ENCODE peak calls at places on chromosomes 1 and 21, in six cellular contexts. E, N, H, A, R and I are unnamed samples.

GRCh38 chr1:42779725-42780124 is 5.1 kb upstream of the TMEM269 start:
- DNase-seq in E (no peak), N (no peak), H (no peak), A (no peak), R (no peak), I (no peak)

GRCh38 chr1:218344814-218345672 is at the start of gene TGFB2:
- DNase-seq in E (peak; percentile 34), N (peak; percentile 89), H (no peak), A (peak; percentile 59), R (peak; percentile 68), I (peak; percentile 85)

GRCh38 chr21:37386151-37386550 is 19.6 kb downstream of the DYRK1A start:
- DNase-seq in E (no peak), N (no peak), H (no peak), A (no peak), R (no peak), I (no peak)

GRCh38 chr1:165631403-165632151 is 543 bp downstream of the MGST3 start:
- DNase-seq in E (peak; percentile 75), N (peak; percentile 95), H (peak; percentile 38), A (peak; percentile 54), R (peak; percentile 78), I (peak; percentile 89)

GRCh38 chr21:35593000-35593502 is 467.3 kb downstream of the SETD4 start:
- DNase-seq in E (no peak), N (peak; percentile 41), H (no peak), A (no peak), R (peak; percentile 22), I (peak; percentile 70)

GRCh38 chr1:190138266-190138665 is 339.4 kb downstream of the BRINP3 start:
- DNase-seq in E (no peak), N (no peak), H (no peak), A (no peak), R (no peak), I (peak; percentile 24)

GRCh38 chr1:156498447-156499193 is 2.0 kb downstream of the MEF2D start:
- DNase-seq in E (no peak), N (peak; percentile 87), H (no peak), A (no peak), R (peak; percentile 55), I (peak; percentile 72)

GRCh38 chr1:3780901-3781300 is 8.4 kb downstream of the SMIM1 start:
- DNase-seq in E (no peak), N (no peak), H (no peak), A (peak; percentile 21), R (no peak), I (no peak)

GRCh38 chr1:59452026-59452425 is 155.1 kb downstream of the FGGY start:
- DNase-seq in E (no peak), N (no peak), H (no peak), A (no peak), R (peak; percentile 13), I (no peak)

GRCh38 chr1:19388980-19389379 is 76.9 kb downstream of the SLC66A1 start:
- DNase-seq in E (no peak), N (no peak), H (no peak), A (no peak), R (no peak), I (no peak)

GRCh38 chr1:192763243-192763642 is 45.6 kb upstream of the RGS2 start:
- DNase-seq in E (no peak), N (peak; percentile 29), H (no peak), A (no peak), R (no peak), I (peak; percentile 58)

GRCh38 chr1:229370601-229371021 is 27.8 kb upstream of the CCSAP start:
- DNase-seq in E (no peak), N (no peak), H (no peak), A (no peak), R (no peak), I (no peak)

GRCh38 chr1:154866995-154867795 is 2.9 kb downstream of the KCNN3 start:
- DNase-seq in E (peak; percentile 55), N (peak; percentile 93), H (no peak), A (peak; percentile 53), R (peak; percentile 69), I (peak; percentile 85)

GRCh38 chr1:212529211-212529731 is 79.3 kb upstream of the ATF3 start:
- DNase-seq in E (no peak), N (no peak), H (no peak), A (no peak), R (no peak), I (peak; percentile 61)

GRCh38 chr1:116762781-116763115 is 8.5 kb downstream of the CD2 start:
- DNase-seq in E (no peak), N (no peak), H (no peak), A (no peak), R (no peak), I (no peak)

GRCh38 chr1:204361781-204362180 is 2.1 kb upstream of the PLEKHA6 start:
- DNase-seq in E (no peak), N (no peak), H (no peak), A (no peak), R (no peak), I (no peak)

GRCh38 chr1:208238710-208239517 is 5.3 kb downstream of the PLXNA2 start:
- DNase-seq in E (no peak), N (peak; percentile 76), H (no peak), A (peak; percentile 77), R (peak; percentile 87), I (peak; percentile 57)
- H2BK120ac ChIP-seq in E (no peak overlapping the region), N (no peak overlapping the region), H (no peak overlapping the region), A (no peak overlapping the region), R (peak overlapping the region; percentile 8), I (peak overlapping the region; percentile 39)

GRCh38 chr1:56534252-56534651 is 45.1 kb downstream of the PLPP3 start:
- DNase-seq in E (no peak), N (no peak), H (no peak), A (no peak), R (no peak), I (no peak)

GRCh38 chr1:56533621-56534020 is 45.7 kb downstream of the PLPP3 start:
- DNase-seq in E (no peak), N (no peak), H (no peak), A (no peak), R (no peak), I (no peak)

GRCh38 chr1:56535949-56536348 is 43.4 kb downstream of the PLPP3 start:
- DNase-seq in E (no peak), N (no peak), H (no peak), A (no peak), R (no peak), I (no peak)

GRCh38 chr1:56533197-56533596 is 46.2 kb downstream of the PLPP3 start:
- DNase-seq in E (no peak), N (no peak), H (no peak), A (no peak), R (no peak), I (no peak)

DNA sequence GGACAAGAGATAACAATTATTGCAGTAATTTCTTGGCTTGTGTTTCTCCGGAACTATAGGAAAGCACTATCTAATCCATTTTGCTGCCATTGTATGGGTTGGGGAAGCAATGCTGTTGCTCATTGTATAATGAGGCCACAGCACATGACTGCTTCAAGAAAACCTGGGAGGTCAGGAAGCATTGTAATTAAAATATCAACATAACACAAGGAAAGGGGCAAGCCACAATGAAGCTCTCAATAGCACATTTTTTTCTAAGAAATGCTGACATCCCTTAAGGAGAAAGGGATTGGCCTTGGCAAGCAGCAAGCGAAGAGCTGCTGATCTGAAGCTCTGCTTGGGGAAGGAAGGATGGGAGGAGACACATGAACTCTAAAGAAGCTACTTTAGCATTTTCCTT is 44.0 kb downstream of the PLPP3 start:
- DNase-seq in E (no peak), N (no peak), H (no peak), A (peak; percentile 75), R (peak; percentile 57), I (no peak)
- H2BK120ac ChIP-seq in E (no peak overlapping the region), N (no peak overlapping the region), H (no peak overlapping the region), A (no peak overlapping the region), R (no peak overlapping the region), I (no peak overlapping the region)

DNA sequence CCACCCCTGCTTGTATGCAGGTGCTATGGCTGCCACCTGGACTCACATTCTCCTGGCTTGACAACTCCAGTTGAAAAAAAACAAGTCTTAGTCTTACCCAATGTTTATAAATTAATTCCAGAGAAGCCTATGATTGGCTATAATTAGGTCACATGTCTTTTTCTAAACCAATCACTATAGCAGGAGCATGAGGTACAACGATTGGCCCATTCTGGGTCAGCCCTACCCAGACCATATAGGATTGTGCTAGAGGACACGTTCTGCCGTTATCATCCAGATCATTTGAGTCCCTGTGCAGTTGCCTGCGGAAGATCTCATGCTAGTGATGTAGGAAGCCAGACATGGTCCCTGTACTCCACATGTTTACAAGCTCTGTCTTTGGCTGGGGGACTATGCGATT is 41.9 kb upstream of the PARP1 start:
- DNase-seq in E (no peak), N (no peak), H (no peak), A (no peak), R (no peak), I (no peak)
- H2BK120ac ChIP-seq in E (no peak overlapping the region), N (no peak overlapping the region), H (no peak overlapping the region), A (no peak overlapping the region), R (no peak overlapping the region), I (no peak overlapping the region)

DNA sequence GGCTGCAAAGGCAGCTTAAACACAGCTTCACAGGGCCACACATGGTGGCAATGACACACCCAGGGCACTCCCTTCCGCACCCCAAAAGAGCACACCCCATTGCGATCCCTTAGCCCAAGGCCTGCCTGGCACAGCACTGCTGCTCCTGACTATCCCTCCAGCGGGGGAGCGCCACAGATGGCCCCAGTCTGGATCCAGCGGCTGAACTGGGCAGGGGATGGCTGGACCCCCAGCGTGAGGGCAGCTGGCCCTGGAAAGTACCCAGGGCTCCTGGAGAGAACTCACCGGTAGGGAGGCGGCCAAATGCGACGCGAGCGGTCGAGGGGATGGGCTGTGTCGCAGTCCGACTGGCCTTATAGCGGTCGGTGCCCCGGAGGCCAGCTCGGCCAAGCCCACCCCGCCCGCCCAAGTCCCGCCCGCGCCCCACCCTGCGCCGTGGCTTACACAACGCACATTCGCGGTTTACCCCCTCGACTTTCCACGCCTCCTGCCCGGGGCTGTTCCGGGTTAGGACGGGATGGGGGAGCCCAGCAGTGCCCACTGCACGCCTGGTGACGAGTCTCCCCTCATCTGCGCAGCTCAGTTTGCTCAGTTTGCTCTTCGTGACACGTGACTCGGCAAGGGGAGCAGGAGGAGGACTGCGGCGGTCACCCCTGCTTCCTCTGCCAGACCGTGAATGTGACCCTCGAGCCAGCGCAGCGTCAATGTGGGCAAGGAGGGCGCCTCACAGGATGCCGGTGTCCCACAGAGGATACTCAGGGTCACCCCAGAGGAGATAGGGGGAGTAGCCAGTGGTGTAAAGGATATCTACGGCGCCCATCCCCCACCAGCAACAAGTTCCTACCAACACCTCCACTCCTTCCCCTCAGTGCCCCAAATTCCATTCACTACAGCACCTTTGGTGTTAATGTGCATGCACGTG is at the start of gene S100A6:
- DNase-seq in E (peak; percentile 59), N (peak; percentile 88), H (no peak), A (no peak), R (no peak), I (peak; percentile 89)
- H2BK120ac ChIP-seq in E (peak within 1 kb of the TSS; percentile 40), N (peak within 1 kb of the TSS; percentile 62), H (peak within 1 kb of the TSS; percentile 58), A (no peak within 1 kb of the TSS), R (no peak within 1 kb of the TSS), I (peak within 1 kb of the TSS; percentile 91)

GRCh38 chr1:200364831-200365230 is 45.0 kb downstream of the ZNF281 start:
- DNase-seq in E (no peak), N (no peak), H (no peak), A (peak; percentile 76), R (peak; percentile 78), I (peak; percentile 61)
- H2BK120ac ChIP-seq in E (no peak overlapping the region), N (no peak overlapping the region), H (no peak overlapping the region), A (no peak overlapping the region), R (no peak overlapping the region), I (peak overlapping the region; percentile 58)

DNA sequence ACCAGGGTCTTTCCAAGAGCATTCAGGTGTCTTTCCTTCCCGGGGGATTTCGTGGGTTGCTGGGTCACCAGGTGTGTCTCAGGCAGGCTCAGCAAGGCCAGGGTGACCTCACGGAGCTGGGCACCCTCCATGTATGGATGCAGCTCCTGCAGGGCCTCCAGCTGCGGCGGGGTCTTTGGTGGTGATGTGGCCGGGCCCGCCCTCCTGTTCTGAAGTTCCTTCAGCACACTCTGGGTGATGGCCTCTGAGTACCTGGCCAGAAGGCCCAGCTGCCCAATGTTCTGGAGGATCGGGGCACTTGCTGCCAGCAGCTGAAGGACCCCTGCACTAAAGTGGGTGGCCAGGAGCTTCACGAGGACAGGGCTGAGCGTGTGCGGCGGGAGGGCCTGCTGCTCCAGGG is 45.5 kb downstream of the URB1 start:
- DNase-seq in E (no peak), N (no peak), H (no peak), A (no peak), R (no peak), I (no peak)
- H2BK120ac ChIP-seq in E (no peak overlapping the region), N (no peak overlapping the region), H (no peak overlapping the region), A (no peak overlapping the region), R (no peak overlapping the region), I (no peak overlapping the region)